ENCODE peak calls at places on chromosome 7, in six cellular contexts. O, L, E, D, B and Q are unnamed samples.

GRCh38 chr7:69701241-69701741 is 103.0 kb downstream of the AUTS2 start:
- DNase-seq in O (no peak), L (no peak), E (no peak), D (no peak), B (no peak), Q (no peak)

GRCh38 chr7:87217983-87218653 is 1.4 kb downstream of the TMEM243 start:
- DNase-seq in O (no peak), L (no peak), E (no peak), D (no peak), B (no peak), Q (no peak)

GRCh38 chr7:139046143-139046542 is 10.3 kb upstream of the ZC3HAV1L start:
- DNase-seq in O (no peak), L (no peak), E (no peak), D (no peak), B (no peak), Q (no peak)

GRCh38 chr7:37231613-37232012 is 217.1 kb downstream of the ELMO1 start:
- DNase-seq in O (no peak), L (no peak), E (no peak), D (no peak), B (no peak), Q (no peak)

GRCh38 chr7:63030061-63030460 is 968.6 kb upstream of the ZNF722 start:
- DNase-seq in O (no peak), L (no peak), E (no peak), D (no peak), B (no peak), Q (no peak)

GRCh38 chr7:128831994-128832879 is 2.0 kb downstream of the FLNC start:
- DNase-seq in O (peak; percentile 52), L (no peak), E (no peak), D (no peak), B (no peak), Q (no peak)

GRCh38 chr7:92614586-92615237 is 24.5 kb upstream of the FAM133B start:
- DNase-seq in O (peak; percentile 58), L (no peak), E (no peak), D (no peak), B (no peak), Q (no peak)

GRCh38 chr7:10908600-10908999 is 65.1 kb upstream of the PHF14 start:
- DNase-seq in O (no peak), L (no peak), E (no peak), D (no peak), B (no peak), Q (no peak)

GRCh38 chr7:12715372-12716133 is 28.1 kb downstream of the ARL4A start:
- DNase-seq in O (peak; percentile 98), L (peak; percentile 86), E (no peak), D (peak; percentile 93), B (no peak), Q (peak; percentile 54)

GRCh38 chr7:118079369-118079768 is 104.6 kb upstream of the LSM8 start:
- DNase-seq in O (no peak), L (no peak), E (no peak), D (peak; percentile 91), B (no peak), Q (no peak)

GRCh38 chr7:66845382-66846095 is 75.5 kb upstream of the TMEM248 start:
- DNase-seq in O (peak; percentile 6), L (no peak), E (no peak), D (no peak), B (no peak), Q (no peak)

GRCh38 chr7:44693641-44694313 is 54.9 kb upstream of the ZMIZ2 start:
- DNase-seq in O (peak; percentile 32), L (no peak), E (no peak), D (no peak), B (no peak), Q (no peak)

GRCh38 chr7:26646666-26647065 is 217.7 kb downstream of the SKAP2 start:
- DNase-seq in O (no peak), L (no peak), E (no peak), D (no peak), B (no peak), Q (no peak)

GRCh38 chr7:128405345-128406146 is 4.2 kb downstream of the IMPDH1 start:
- DNase-seq in O (peak; percentile 38), L (no peak), E (peak; percentile 91), D (no peak), B (peak; percentile 52), Q (no peak)

GRCh38 chr7:10708447-10708846 is 265.2 kb upstream of the PHF14 start:
- DNase-seq in O (no peak), L (peak; percentile 4), E (no peak), D (peak; percentile 13), B (no peak), Q (no peak)

GRCh38 chr7:127879436-127879835 is 151.8 kb downstream of the LRRC4 start:
- DNase-seq in O (no peak), L (no peak), E (no peak), D (no peak), B (no peak), Q (no peak)

GRCh38 chr7:11557627-11558026 is 274.4 kb downstream of the THSD7A start:
- DNase-seq in O (peak; percentile 55), L (no peak), E (peak; percentile 18), D (peak; percentile 84), B (no peak), Q (no peak)

GRCh38 chr7:100681491-100682227 is 8.1 kb downstream of the GNB2 start:
- DNase-seq in O (no peak), L (no peak), E (peak; percentile 27), D (no peak), B (no peak), Q (no peak)

DNA sequence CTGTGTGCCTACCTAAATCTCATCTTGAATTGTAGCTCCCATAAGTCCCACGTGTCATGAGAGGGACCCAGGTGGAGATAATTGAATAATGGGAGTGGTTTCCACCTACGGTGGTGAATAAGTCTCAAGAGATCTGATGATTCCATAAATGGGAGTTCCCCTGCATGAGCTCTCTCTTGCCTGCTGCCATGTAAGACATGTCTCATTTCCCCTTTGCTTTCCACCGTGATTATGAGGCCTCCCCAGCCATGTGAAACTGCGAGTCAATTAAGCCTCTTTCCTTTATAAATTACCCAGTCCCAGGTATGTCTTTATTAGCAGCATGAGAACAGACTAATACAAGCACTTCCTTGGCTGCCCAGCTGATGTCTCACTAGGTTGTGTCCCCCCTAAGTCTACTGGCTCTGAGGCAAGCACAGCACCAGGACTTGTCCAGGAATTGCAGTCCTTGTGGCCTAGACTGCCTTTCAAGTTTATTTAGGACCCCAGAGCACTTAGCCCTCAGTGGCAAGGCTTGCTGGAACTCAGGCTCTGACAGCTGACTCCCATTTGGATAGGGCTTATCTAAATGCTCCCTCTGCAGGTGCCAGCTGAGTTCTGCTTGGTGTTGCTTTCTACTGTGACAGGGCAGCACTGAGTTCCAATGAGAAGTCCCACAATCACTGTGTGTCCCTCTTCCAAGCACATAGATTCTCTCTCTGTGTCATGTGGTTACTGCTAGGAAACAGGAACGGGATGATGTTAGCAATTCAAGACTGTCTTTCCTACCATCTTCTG is 59.0 kb upstream of the TAS2R16 start:
- DNase-seq in O (no peak), L (no peak), E (no peak), D (peak; percentile 67), B (no peak), Q (no peak)
- TF ChIP-seq CTCF in O (peak; percentile 25), L (peak; percentile 33), E (no peak), D (peak; percentile 27), B (no peak), Q (no peak)

GRCh38 chr7:71507665-71508064 is 375.7 kb downstream of the GALNT17 start:
- DNase-seq in O (no peak), L (no peak), E (no peak), D (no peak), B (no peak), Q (no peak)

GRCh38 chr7:71506822-71507221 is 374.9 kb downstream of the GALNT17 start:
- DNase-seq in O (no peak), L (no peak), E (no peak), D (no peak), B (no peak), Q (no peak)

GRCh38 chr7:71509381-71509780 is 377.4 kb downstream of the GALNT17 start:
- DNase-seq in O (no peak), L (no peak), E (no peak), D (no peak), B (no peak), Q (no peak)

DNA sequence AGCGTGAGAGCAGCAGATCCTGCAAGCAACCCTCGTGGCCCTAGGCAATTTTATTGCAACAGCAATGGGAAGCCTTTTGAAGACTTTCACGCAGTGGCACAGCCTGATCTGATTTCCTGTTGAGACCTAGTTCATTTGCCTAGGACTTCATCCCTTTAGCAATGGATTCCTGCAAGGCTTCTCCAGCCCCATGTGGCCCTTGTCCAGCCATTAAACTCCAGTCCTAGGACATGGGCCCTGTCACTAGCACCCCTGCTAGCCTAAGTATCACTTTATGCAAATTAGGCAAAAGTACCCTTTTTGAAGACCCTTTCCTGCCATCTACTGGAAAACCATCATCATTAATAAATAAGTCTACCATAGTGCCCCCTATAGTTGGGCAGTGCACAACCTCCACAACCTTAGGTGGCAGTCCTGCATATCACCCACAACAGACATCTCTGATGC is 379.4 kb downstream of the GALNT17 start:
- DNase-seq in O (no peak), L (no peak), E (no peak), D (no peak), B (no peak), Q (no peak)
- TF ChIP-seq CTCF in O (no peak), L (no peak), E (no peak), D (no peak), B (no peak), Q (no peak)

DNA sequence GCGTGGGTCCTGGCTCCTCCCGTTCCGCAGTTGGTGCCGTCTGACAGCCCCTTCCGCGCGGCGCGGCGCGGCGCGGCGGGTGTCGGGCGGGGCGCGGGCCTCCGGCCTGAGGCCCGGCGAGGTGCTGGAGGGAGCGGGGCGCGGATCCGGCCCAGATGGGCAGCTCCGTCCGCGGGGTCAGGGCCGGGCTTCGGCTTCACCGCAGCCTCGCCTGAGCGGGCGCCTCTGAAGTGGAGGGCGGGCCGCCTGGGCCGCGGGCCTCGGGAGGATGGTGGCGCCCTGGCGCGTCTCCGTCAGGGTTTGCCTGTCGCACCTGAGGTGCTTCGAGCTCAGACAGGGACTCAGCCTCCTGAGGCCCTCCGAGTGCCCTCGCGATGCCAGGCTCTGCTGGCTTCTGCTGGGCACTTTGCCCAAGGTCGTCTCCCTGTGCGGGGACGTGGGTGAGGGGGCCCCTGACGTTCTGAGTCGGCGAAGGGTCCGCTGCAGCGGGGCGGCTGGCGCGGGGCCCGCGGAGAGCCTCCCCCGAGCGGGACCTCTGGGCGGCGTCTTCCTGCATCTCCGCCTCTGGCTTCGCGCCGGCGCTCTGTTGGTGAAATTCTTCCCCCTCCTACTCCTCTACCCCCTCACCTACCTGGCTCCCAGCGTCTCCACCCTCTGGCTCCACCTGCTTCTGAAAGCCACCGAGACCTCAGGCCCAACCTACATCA is 471 bp downstream of the ADCK2 start:
- DNase-seq in O (peak; percentile 23), L (no peak), E (peak; percentile 83), D (peak; percentile 48), B (peak; percentile 67), Q (no peak)
- TF ChIP-seq CTCF in O (no peak), L (no peak), E (no peak), D (no peak), B (no peak), Q (no peak)

GRCh38 chr7:130756316-130756715 is 22.3 kb upstream of the KLF14 start:
- DNase-seq in O (no peak), L (no peak), E (no peak), D (no peak), B (no peak), Q (no peak)

DNA sequence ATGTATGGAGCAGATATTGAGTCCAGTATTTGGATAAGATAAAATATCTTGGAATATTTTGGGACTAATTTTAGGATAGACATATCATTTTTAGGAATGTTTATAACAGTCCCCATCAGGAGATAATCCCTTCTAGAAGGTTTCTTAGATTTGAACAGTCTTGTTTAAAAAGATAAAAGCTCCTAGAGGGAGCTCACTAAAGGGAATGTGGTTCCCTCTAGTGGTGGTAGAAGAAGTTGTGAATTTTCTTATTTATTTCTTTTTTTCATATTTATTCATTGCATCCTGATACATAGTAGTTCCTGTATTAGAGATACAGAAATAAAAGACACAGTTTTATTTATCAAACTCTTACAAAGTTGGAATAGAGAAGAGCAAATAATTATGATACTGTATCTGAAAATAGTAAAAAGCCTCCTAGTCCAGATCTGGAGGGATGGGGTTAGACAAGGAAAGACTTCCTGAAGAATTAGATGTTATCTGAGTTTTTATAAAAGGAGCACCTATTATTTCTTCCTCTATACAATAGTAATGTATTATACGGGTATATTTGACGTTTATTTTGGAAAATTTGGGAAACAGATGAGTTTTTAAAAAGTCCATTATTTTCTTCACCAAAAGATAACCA is 24.5 kb upstream of the KLF14 start:
- DNase-seq in O (peak; percentile 76), L (no peak), E (peak; percentile 48), D (peak; percentile 61), B (no peak), Q (no peak)
- TF ChIP-seq CTCF in O (peak; percentile 63), L (peak; percentile 62), E (peak; percentile 62), D (peak; percentile 30), B (peak; percentile 47), Q (no peak)